ENCODE peak calls at places on chromosome 17, in seven cellular contexts. One of them, this sample, is unnamed.

GRCh38 chr17:2396568-2397246 is 4.2 kb downstream of the MNT start:
- DNase-seq in heart right ventricle: peak
- DNase-seq in sigmoid colon: peak
- DNase-seq in CD8-positive, alpha-beta memory T cell: peak
- DNase-seq in stomach: peak
- DNase-seq in tibial artery: peak
- DNase-seq in HL-60: peak
- DNase-seq in this sample: peak

GRCh38 chr17:31248986-31249385 is 48.1 kb downstream of the OMG start:
- DNase-seq in heart right ventricle: no peak
- DNase-seq in sigmoid colon: no peak
- DNase-seq in CD8-positive, alpha-beta memory T cell: no peak
- DNase-seq in stomach: no peak
- DNase-seq in tibial artery: no peak
- DNase-seq in HL-60: no peak
- DNase-seq in this sample: no peak

GRCh38 chr17:68324114-68324513 is 32.8 kb downstream of the ARSG start:
- DNase-seq in heart right ventricle: no peak
- DNase-seq in sigmoid colon: no peak
- DNase-seq in CD8-positive, alpha-beta memory T cell: no peak
- DNase-seq in stomach: no peak
- DNase-seq in tibial artery: no peak
- DNase-seq in HL-60: no peak
- DNase-seq in this sample: no peak

GRCh38 chr17:79987187-79987889 is 48.3 kb downstream of the TBC1D16 start:
- DNase-seq in heart right ventricle: no peak
- DNase-seq in sigmoid colon: peak
- DNase-seq in CD8-positive, alpha-beta memory T cell: no peak
- DNase-seq in stomach: no peak
- DNase-seq in tibial artery: no peak
- DNase-seq in HL-60: no peak
- DNase-seq in this sample: no peak

GRCh38 chr17:40103082-40103741 is 2.8 kb upstream of the NR1D1 start:
- DNase-seq in heart right ventricle: peak
- DNase-seq in sigmoid colon: no peak
- DNase-seq in CD8-positive, alpha-beta memory T cell: no peak
- DNase-seq in stomach: no peak
- DNase-seq in tibial artery: no peak
- DNase-seq in HL-60: no peak
- DNase-seq in this sample: no peak

GRCh38 chr17:32253117-32253611 is 12.5 kb upstream of the RHBDL3 start:
- DNase-seq in heart right ventricle: peak
- DNase-seq in sigmoid colon: peak
- DNase-seq in CD8-positive, alpha-beta memory T cell: peak
- DNase-seq in stomach: peak
- DNase-seq in tibial artery: peak
- DNase-seq in HL-60: peak
- DNase-seq in this sample: peak

GRCh38 chr17:11506635-11507034 is 91.6 kb upstream of the DNAH9 start:
- DNase-seq in heart right ventricle: no peak
- DNase-seq in sigmoid colon: no peak
- DNase-seq in CD8-positive, alpha-beta memory T cell: no peak
- DNase-seq in stomach: no peak
- DNase-seq in tibial artery: no peak
- DNase-seq in HL-60: peak
- DNase-seq in this sample: no peak

GRCh38 chr17:57563968-57564367 is 181.1 kb downstream of the CCDC182 start:
- DNase-seq in heart right ventricle: no peak
- DNase-seq in sigmoid colon: no peak
- DNase-seq in CD8-positive, alpha-beta memory T cell: no peak
- DNase-seq in stomach: no peak
- DNase-seq in tibial artery: no peak
- DNase-seq in HL-60: no peak
- DNase-seq in this sample: no peak

GRCh38 chr17:27453466-27453865 is 2.8 kb upstream of the KSR1 start:
- DNase-seq in heart right ventricle: no peak
- DNase-seq in sigmoid colon: no peak
- DNase-seq in CD8-positive, alpha-beta memory T cell: no peak
- DNase-seq in stomach: no peak
- DNase-seq in tibial artery: no peak
- DNase-seq in HL-60: no peak
- DNase-seq in this sample: no peak

GRCh38 chr17:77803726-77804125 is 154.8 kb upstream of the TNRC6C start:
- DNase-seq in heart right ventricle: no peak
- DNase-seq in sigmoid colon: peak
- DNase-seq in CD8-positive, alpha-beta memory T cell: no peak
- DNase-seq in stomach: no peak
- DNase-seq in tibial artery: no peak
- DNase-seq in HL-60: no peak
- DNase-seq in this sample: no peak

GRCh38 chr17:35786941-35787432 is 8.5 kb downstream of the MMP28 start:
- DNase-seq in heart right ventricle: no peak
- DNase-seq in sigmoid colon: peak
- DNase-seq in CD8-positive, alpha-beta memory T cell: no peak
- DNase-seq in stomach: no peak
- DNase-seq in tibial artery: no peak
- DNase-seq in HL-60: no peak
- DNase-seq in this sample: no peak

DNA sequence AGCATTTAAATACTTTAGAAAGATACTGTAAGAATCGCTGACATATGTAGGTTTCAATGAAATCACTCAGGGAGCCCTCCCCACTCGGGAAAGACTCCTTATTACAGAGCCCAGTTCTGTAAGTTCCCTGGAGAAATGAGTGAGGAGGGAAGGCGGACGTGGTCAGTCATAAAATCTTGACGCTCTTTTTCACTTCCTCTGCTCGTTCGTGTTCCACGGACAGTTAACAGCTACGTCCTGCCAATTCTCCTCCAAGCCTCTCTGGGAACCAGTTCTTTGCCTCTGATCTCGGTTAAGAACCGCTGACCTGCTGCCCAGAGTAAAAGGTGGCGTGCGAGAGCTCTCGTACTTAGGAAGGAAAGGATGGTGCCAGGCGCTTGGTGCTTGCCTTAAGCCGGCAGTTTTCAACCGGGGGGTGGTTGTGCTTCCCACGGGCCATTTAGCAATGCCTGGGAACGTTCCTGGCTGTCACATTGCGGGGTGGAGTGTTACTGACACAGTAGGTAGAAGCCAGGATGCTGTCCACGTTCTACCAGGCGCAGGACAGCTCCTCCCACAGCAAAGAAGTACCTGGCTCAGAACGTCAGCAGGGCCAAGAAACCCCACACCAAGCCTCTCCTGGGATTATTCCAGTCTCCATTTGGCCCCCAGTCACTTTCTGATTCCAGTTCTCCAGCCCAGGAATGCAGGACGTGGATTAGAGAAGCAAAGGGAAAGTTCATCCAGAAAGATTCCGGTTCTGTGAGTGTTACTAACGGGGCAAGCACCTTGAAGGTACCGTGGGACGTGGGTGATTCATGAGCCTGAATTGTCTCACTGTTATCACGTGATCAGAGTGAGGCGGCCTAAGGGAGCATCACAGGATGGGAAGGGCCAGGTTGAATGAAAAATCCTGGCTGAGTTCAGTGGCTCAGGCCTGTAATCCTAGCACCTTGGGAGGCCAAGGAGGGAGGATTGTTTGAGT is 87.7 kb downstream of the MRM3 start:
- DNase-seq in heart right ventricle: no peak
- DNase-seq in sigmoid colon: peak
- DNase-seq in CD8-positive, alpha-beta memory T cell: no peak
- DNase-seq in stomach: peak
- DNase-seq in tibial artery: peak
- DNase-seq in HL-60: no peak
- DNase-seq in this sample: no peak
- H3K4me3 ChIP-seq in heart right ventricle: peak
- H3K4me3 ChIP-seq in sigmoid colon: peak
- H3K4me3 ChIP-seq in CD8-positive, alpha-beta memory T cell: no peak
- H3K4me3 ChIP-seq in stomach: peak
- H3K4me3 ChIP-seq in tibial artery: peak
- H3K4me3 ChIP-seq in HL-60: no peak
- H3K4me3 ChIP-seq in this sample: peak

DNA sequence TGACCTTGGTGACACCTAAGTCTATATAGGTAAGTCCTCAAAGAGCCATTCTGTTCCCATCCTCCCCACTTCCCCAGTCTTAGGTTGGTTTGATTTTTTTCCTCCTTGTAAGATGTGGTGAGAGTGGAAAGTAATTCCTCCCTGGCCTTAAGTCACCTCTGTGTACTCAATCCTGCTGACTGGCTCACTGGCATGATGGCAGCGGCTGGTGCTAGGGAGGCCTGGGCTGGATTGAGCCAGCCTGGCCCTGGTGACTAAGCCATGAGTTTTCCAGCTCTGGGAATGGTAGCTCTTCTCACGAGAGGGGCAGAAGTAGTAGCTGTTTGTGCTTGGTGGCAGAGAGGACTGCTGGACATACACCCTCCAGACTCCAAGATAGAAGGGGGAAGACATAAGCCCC is 2.5 kb downstream of the ARL4D start:
- DNase-seq in heart right ventricle: no peak
- DNase-seq in sigmoid colon: peak
- DNase-seq in CD8-positive, alpha-beta memory T cell: no peak
- DNase-seq in stomach: peak
- DNase-seq in tibial artery: peak
- DNase-seq in HL-60: no peak
- DNase-seq in this sample: peak
- H3K4me3 ChIP-seq in heart right ventricle: peak
- H3K4me3 ChIP-seq in sigmoid colon: peak
- H3K4me3 ChIP-seq in CD8-positive, alpha-beta memory T cell: no peak
- H3K4me3 ChIP-seq in stomach: peak
- H3K4me3 ChIP-seq in tibial artery: peak
- H3K4me3 ChIP-seq in HL-60: no peak
- H3K4me3 ChIP-seq in this sample: no peak

GRCh38 chr17:62064029-62064790 is 868 bp downstream of the MED13 start:
- DNase-seq in heart right ventricle: no peak
- DNase-seq in sigmoid colon: no peak
- DNase-seq in CD8-positive, alpha-beta memory T cell: no peak
- DNase-seq in stomach: no peak
- DNase-seq in tibial artery: no peak
- DNase-seq in HL-60: no peak
- DNase-seq in this sample: no peak

GRCh38 chr17:62064791-62065563 is at the start of gene MED13:
- DNase-seq in heart right ventricle: peak
- DNase-seq in sigmoid colon: peak
- DNase-seq in CD8-positive, alpha-beta memory T cell: peak
- DNase-seq in stomach: peak
- DNase-seq in tibial artery: peak
- DNase-seq in HL-60: peak
- DNase-seq in this sample: peak

GRCh38 chr17:62065611-62066468 is 762 bp upstream of the MED13 start:
- DNase-seq in heart right ventricle: peak
- DNase-seq in sigmoid colon: peak
- DNase-seq in CD8-positive, alpha-beta memory T cell: peak
- DNase-seq in stomach: peak
- DNase-seq in tibial artery: peak
- DNase-seq in HL-60: peak
- DNase-seq in this sample: peak

GRCh38 chr17:62070900-62071299 is 5.8 kb upstream of the MED13 start:
- DNase-seq in heart right ventricle: no peak
- DNase-seq in sigmoid colon: no peak
- DNase-seq in CD8-positive, alpha-beta memory T cell: no peak
- DNase-seq in stomach: no peak
- DNase-seq in tibial artery: no peak
- DNase-seq in HL-60: no peak
- DNase-seq in this sample: no peak

DNA sequence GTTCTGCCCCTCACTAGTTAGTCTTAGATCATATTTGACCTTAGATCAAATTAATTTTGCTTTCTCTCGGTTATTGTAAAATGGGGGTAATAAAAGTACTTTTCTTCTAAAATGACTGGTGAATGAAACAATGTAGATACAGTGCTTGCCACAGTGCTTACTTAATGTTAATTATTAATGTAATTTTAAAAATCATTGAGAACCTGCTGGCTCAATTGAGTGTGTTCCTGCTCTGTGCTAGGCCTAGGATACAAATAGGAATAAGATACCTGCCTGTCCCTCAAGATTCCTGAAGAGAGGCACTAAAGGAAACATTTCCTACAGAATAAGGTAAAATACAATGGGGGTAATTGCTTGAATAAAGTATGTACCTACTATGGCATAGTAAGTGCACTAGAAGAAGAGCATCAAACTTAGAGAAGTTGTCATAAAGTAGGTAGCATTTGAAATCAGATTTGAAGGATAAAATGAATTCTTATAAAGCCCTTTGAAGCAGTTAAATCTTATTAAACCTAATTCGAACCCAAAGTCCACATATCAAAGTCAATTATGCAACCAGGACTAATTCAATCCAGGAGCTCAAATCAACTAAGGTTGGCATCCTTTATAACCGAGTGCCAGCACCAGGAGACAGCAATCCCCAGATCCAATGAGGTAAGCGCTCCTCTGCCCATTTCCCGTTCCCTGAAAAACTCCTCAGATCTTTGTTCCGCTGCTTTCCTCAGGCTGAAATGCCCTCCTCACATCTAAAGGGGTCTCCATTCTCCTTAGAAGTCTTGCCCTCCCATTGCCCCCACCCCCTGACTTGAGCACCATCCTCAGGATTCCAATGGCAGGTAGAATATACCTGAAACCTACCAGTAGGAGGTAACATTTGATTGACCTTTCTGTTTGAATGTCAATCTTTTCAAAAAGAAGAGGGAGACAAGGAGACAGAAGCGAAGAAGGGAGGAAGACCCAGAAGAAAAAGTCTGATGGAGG is 2.4 kb upstream of the MED13 start:
- DNase-seq in heart right ventricle: no peak
- DNase-seq in sigmoid colon: no peak
- DNase-seq in CD8-positive, alpha-beta memory T cell: no peak
- DNase-seq in stomach: no peak
- DNase-seq in tibial artery: no peak
- DNase-seq in HL-60: no peak
- DNase-seq in this sample: no peak
- H3K4me3 ChIP-seq in heart right ventricle: no peak
- H3K4me3 ChIP-seq in sigmoid colon: no peak
- H3K4me3 ChIP-seq in CD8-positive, alpha-beta memory T cell: no peak
- H3K4me3 ChIP-seq in stomach: no peak
- H3K4me3 ChIP-seq in tibial artery: no peak
- H3K4me3 ChIP-seq in HL-60: no peak
- H3K4me3 ChIP-seq in this sample: no peak

GRCh38 chr17:38605852-38606645 is at the start of gene SRCIN1:
- DNase-seq in heart right ventricle: no peak
- DNase-seq in sigmoid colon: peak
- DNase-seq in CD8-positive, alpha-beta memory T cell: peak
- DNase-seq in stomach: peak
- DNase-seq in tibial artery: no peak
- DNase-seq in HL-60: peak
- DNase-seq in this sample: no peak

GRCh38 chr17:38603786-38604478 is 1.8 kb downstream of the SRCIN1 start:
- DNase-seq in heart right ventricle: no peak
- DNase-seq in sigmoid colon: no peak
- DNase-seq in CD8-positive, alpha-beta memory T cell: no peak
- DNase-seq in stomach: no peak
- DNase-seq in tibial artery: no peak
- DNase-seq in HL-60: no peak
- DNase-seq in this sample: no peak

GRCh38 chr17:38606646-38607611 is 1.2 kb upstream of the SRCIN1 start:
- DNase-seq in heart right ventricle: peak
- DNase-seq in sigmoid colon: peak
- DNase-seq in CD8-positive, alpha-beta memory T cell: no peak
- DNase-seq in stomach: peak
- DNase-seq in tibial artery: no peak
- DNase-seq in HL-60: no peak
- DNase-seq in this sample: no peak

GRCh38 chr17:38604479-38605229 is 1.1 kb downstream of the SRCIN1 start:
- DNase-seq in heart right ventricle: no peak
- DNase-seq in sigmoid colon: no peak
- DNase-seq in CD8-positive, alpha-beta memory T cell: no peak
- DNase-seq in stomach: no peak
- DNase-seq in tibial artery: no peak
- DNase-seq in HL-60: peak
- DNase-seq in this sample: no peak

GRCh38 chr17:38605230-38605851 is 411 bp downstream of the SRCIN1 start:
- DNase-seq in heart right ventricle: no peak
- DNase-seq in sigmoid colon: no peak
- DNase-seq in CD8-positive, alpha-beta memory T cell: no peak
- DNase-seq in stomach: no peak
- DNase-seq in tibial artery: no peak
- DNase-seq in HL-60: no peak
- DNase-seq in this sample: no peak
- H3K4me3 ChIP-seq in heart right ventricle: peak
- H3K4me3 ChIP-seq in sigmoid colon: peak
- H3K4me3 ChIP-seq in CD8-positive, alpha-beta memory T cell: no peak
- H3K4me3 ChIP-seq in stomach: peak
- H3K4me3 ChIP-seq in tibial artery: peak
- H3K4me3 ChIP-seq in HL-60: peak
- H3K4me3 ChIP-seq in this sample: peak